ENCODE peak calls at places on chromosomes 5 and 9, in four cellular contexts. A is colonic mucosa, Q is tibial artery, U is HCT116. Z is an unnamed sample.

GRCh38 chr5:135239461-135240282 is 159.4 kb downstream of the MACROH2A1 start:
- DNase-seq in A (peak; percentile 16), Q (peak; percentile 60), U (no peak), Z (no peak)

GRCh38 chr5:38134750-38135330 is 123.5 kb upstream of the EGFLAM start:
- DNase-seq in A (no peak), Q (no peak), U (no peak), Z (no peak)

GRCh38 chr5:172678902-172679301 is 37.8 kb downstream of the NEURL1B start:
- DNase-seq in A (no peak), Q (peak; percentile 92), U (no peak), Z (no peak)

GRCh38 chr5:141734501-141735231 is 52.6 kb upstream of the ARAP3 start:
- DNase-seq in A (peak; percentile 48), Q (no peak), U (no peak), Z (peak; percentile 70)

GRCh38 chr9:2837915-2838314 is 6.0 kb downstream of the PUM3 start:
- DNase-seq in A (no peak), Q (no peak), U (no peak), Z (peak; percentile 28)

GRCh38 chr5:148147415-148147814 is 20.9 kb upstream of the SPINK14 start:
- DNase-seq in A (peak; percentile 35), Q (no peak), U (no peak), Z (peak; percentile 82)

GRCh38 chr5:154844800-154845199 is 5.6 kb downstream of the FAXDC2 start:
- DNase-seq in A (no peak), Q (no peak), U (no peak), Z (no peak)

GRCh38 chr5:137752873-137753226 is 1.3 kb downstream of the HNRNPA0 start:
- DNase-seq in A (no peak), Q (no peak), U (no peak), Z (peak; percentile 20)

GRCh38 chr5:168433982-168434381 is 52.3 kb upstream of the RARS1 start:
- DNase-seq in A (no peak), Q (no peak), U (no peak), Z (no peak)

GRCh38 chr9:135492886-135493669 is 7.4 kb upstream of the MRPS2 start:
- DNase-seq in A (no peak), Q (peak; percentile 51), U (no peak), Z (no peak)

GRCh38 chr5:130061746-130062145 is 157.5 kb downstream of the CHSY3 start:
- DNase-seq in A (no peak), Q (no peak), U (no peak), Z (no peak)

GRCh38 chr5:117947836-117948235 is 1040.5 kb downstream of the DTWD2 start:
- DNase-seq in A (no peak), Q (no peak), U (no peak), Z (no peak)

GRCh38 chr5:66002415-66002814 is 76.0 kb downstream of the ERBIN start:
- DNase-seq in A (no peak), Q (no peak), U (no peak), Z (no peak)

GRCh38 chr9:130845254-130845653 is 10.2 kb downstream of the ABL1 start:
- DNase-seq in A (no peak), Q (no peak), U (no peak), Z (no peak)

GRCh38 chr9:114124666-114125580 is 25.8 kb upstream of the KIF12 start:
- DNase-seq in A (no peak), Q (no peak), U (no peak), Z (no peak)

GRCh38 chr5:72369301-72370079 is 49.3 kb downstream of the PTCD2 start:
- DNase-seq in A (no peak), Q (no peak), U (no peak), Z (no peak)

GRCh38 chr5:77795268-77795667 is 19.1 kb upstream of the TBCA start:
- DNase-seq in A (no peak), Q (no peak), U (no peak), Z (no peak)

GRCh38 chr5:54580997-54581741 is 63.6 kb downstream of the SNX18 start:
- DNase-seq in A (no peak), Q (no peak), U (no peak), Z (no peak)

GRCh38 chr5:115461093-115461492 is 83.5 kb downstream of the FEM1C start:
- DNase-seq in A (no peak), Q (no peak), U (peak; percentile 4), Z (peak; percentile 17)

GRCh38 chr5:37370550-37370863 is 399 bp downstream of the NUP155 start:
- DNase-seq in A (no peak), Q (no peak), U (no peak), Z (no peak)

GRCh38 chr9:75648021-75648420 is 242.5 kb upstream of the PCSK5 start:
- DNase-seq in A (no peak), Q (no peak), U (no peak), Z (no peak)

DNA sequence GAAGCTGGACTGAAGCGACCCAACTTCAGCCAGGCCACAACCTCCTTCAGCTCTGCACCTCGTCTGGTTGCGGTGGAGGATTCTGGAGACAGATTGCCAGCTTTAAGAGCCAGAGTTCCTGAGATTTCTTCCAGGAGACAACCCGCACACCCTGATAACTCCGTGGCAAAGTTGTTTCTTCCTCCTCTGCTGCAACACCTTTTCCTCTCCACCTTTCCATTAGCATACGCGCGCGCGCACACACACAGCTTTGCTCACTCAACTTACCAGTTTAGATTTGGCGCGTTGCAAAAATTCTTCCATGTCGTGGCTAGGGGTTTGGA is 292 bp downstream of the PRUNE2 start:
- DNase-seq in A (no peak), Q (no peak), U (no peak), Z (no peak)
- H3K4me3 ChIP-seq in A (peak overlapping the region; percentile 38), Q (peak overlapping the region; percentile 71), U (no peak overlapping the region), Z (no peak overlapping the region)

GRCh38 chr5:132065351-132065937 is 5.0 kb downstream of the IL3 start:
- DNase-seq in A (peak; percentile 50), Q (no peak), U (peak; percentile 60), Z (peak; percentile 63)
- TF ChIP-seq CTCF in A (no peak), Q (peak; percentile 30), U (peak; percentile 93), Z (peak; percentile 66)

GRCh38 chr5:4862500-4862899 is 277.6 kb upstream of the ADAMTS16 start:
- DNase-seq in A (no peak), Q (no peak), U (peak; percentile 29), Z (peak; percentile 54)

GRCh38 chr5:4868140-4868735 is 271.9 kb upstream of the ADAMTS16 start:
- DNase-seq in A (peak; percentile 54), Q (no peak), U (peak; percentile 37), Z (peak; percentile 6)

GRCh38 chr5:4866131-4866659 is 273.9 kb upstream of the ADAMTS16 start:
- DNase-seq in A (no peak), Q (no peak), U (no peak), Z (no peak)

GRCh38 chr5:4866817-4867216 is 273.3 kb upstream of the ADAMTS16 start:
- DNase-seq in A (no peak), Q (no peak), U (no peak), Z (no peak)
- H3K4me3 ChIP-seq in A (no peak overlapping the region), Q (no peak overlapping the region), U (no peak overlapping the region), Z (no peak overlapping the region)

DNA sequence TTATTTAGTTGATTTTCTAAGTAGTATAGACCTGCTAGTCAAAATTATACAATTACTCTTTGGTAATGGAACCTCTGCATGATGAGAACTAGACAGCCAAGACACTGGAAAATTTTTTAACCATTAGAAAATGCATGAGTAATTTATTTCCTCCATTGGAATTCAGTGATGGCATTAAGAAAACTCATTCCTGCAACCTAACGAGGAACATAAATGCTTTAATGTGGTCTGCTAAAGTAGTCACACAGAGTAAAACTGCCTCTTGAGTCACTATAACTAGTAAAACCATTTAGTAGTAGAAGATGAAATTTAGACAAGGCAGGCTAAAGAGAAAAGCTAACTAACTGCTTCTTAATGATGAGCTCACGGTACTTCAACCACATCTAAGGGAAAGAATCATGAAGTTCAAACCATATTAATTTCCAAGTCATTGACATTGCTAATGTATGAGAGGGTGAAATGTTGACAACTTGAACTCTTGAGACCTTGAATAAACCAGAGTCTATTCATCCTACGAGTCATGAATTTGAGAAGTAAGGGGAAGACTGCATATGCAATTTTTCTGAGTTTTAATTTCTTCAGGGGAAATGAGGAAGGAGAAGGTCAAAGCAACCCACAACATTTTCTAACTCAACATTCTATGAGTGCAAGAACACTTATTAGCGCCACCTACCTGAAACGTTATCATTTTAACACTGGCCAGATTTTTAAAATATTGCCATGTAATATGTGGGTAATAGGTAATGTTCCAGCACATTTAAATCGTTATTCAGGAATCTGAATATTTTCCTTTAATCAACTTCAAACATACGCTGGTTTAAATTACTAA is 74.4 kb downstream of the GLIS3 start:
- DNase-seq in A (no peak), Q (no peak), U (peak; percentile 62), Z (peak; percentile 68)
- TF ChIP-seq CTCF in A (no peak), Q (no peak), U (peak; percentile 30), Z (peak; percentile 19)

GRCh38 chr9:95315108-95315746 is 2.3 kb downstream of the FANCC start:
- DNase-seq in A (no peak), Q (no peak), U (no peak), Z (no peak)
- H3K4me3 ChIP-seq in A (no peak overlapping the region), Q (no peak overlapping the region), U (no peak overlapping the region), Z (no peak overlapping the region)

GRCh38 chr5:145918397-145918796 is 18.0 kb upstream of the SH3RF2 start:
- DNase-seq in A (no peak), Q (no peak), U (no peak), Z (no peak)

GRCh38 chr5:145921211-145921610 is 15.2 kb upstream of the SH3RF2 start:
- DNase-seq in A (no peak), Q (no peak), U (no peak), Z (peak; percentile 100)

GRCh38 chr5:145922059-145922458 is 14.3 kb upstream of the SH3RF2 start:
- DNase-seq in A (no peak), Q (no peak), U (no peak), Z (peak; percentile 70)

GRCh38 chr5:145919413-145919812 is 17.0 kb upstream of the SH3RF2 start:
- DNase-seq in A (no peak), Q (no peak), U (no peak), Z (no peak)

GRCh38 chr5:145920542-145921210 is 15.7 kb upstream of the SH3RF2 start:
- DNase-seq in A (no peak), Q (no peak), U (no peak), Z (peak; percentile 53)
- TF ChIP-seq CTCF in A (no peak), Q (no peak), U (no peak), Z (no peak)

GRCh38 chr9:125759812-125760134 is 12.6 kb downstream of the PBX3 start:
- DNase-seq in A (no peak), Q (no peak), U (no peak), Z (no peak)
- H3K4me3 ChIP-seq in A (no peak overlapping the region), Q (no peak overlapping the region), U (no peak overlapping the region), Z (no peak overlapping the region)

Z was measured in bronchial epithelial cell.